ENCODE peak calls at places on chromosomes 4 and X, in five cellular contexts. K is hypothalamus, P is heart left ventricle, N is NCI-H748 treated with DMSO at 0.1 percent for 48 hours, U is T-helper 2 cell. W is an unnamed sample.

GRCh38 chr4:141119071-141119470 is 14.2 kb downstream of the RNF150 start:
- DNase-seq in K (no peak), P (no peak), N (no peak), U (no peak), W (no peak)

GRCh38 chr4:112253382-112254000 is 21.9 kb downstream of the AP1AR start:
- DNase-seq in N (no peak), P (no peak), U (no peak), K (no peak), W (no peak)

GRCh38 chr4:110163327-110164070 is 34.9 kb downstream of the ELOVL6 start:
- DNase-seq in U (no peak), P (no peak), N (no peak), K (no peak), W (no peak)

GRCh38 chrX:150366951-150367545 is 3.9 kb downstream of the MAMLD1 start:
- DNase-seq in N (no peak), K (no peak), P (no peak), U (no peak), W (no peak)

GRCh38 chr4:142353149-142353738 is 492.9 kb downstream of the INPP4B start:
- DNase-seq in P (no peak), K (no peak), U (peak; percentile 60), N (peak; percentile 60), W (peak; percentile 9)

GRCh38 chrX:74535633-74536141 is 78.7 kb downstream of the RLIM start:
- DNase-seq in P (peak; percentile 86), K (peak; percentile 27), N (peak; percentile 15), U (peak; percentile 29), W (peak; percentile 20)

GRCh38 chrX:3345281-3346081 is 971 bp downstream of the MXRA5 start:
- DNase-seq in P (peak; percentile 66), N (no peak), K (no peak), U (no peak), W (peak; percentile 1)

GRCh38 chr4:2406920-2407319 is 11.5 kb downstream of the ZFYVE28 start:
- DNase-seq in P (no peak), U (no peak), K (no peak), N (no peak), W (no peak)

GRCh38 chrX:39855748-39856129 is 242.0 kb downstream of the BCOR start:
- DNase-seq in U (peak; percentile 91), N (peak; percentile 76), P (no peak), K (no peak), W (peak; percentile 79)

GRCh38 chr4:113749178-113749577 is 12.4 kb downstream of the CAMK2D start:
- DNase-seq in U (no peak), P (no peak), K (no peak), N (no peak), W (no peak)

GRCh38 chr4:26345541-26345940 is 24.7 kb downstream of the RBPJ start:
- DNase-seq in U (no peak), N (no peak), P (no peak), K (no peak), W (no peak)

GRCh38 chr4:38667005-38667771 is 3.2 kb downstream of the KLF3 start:
- DNase-seq in P (peak; percentile 82), N (peak; percentile 74), K (peak; percentile 60), U (peak; percentile 88), W (peak; percentile 72)

GRCh38 chr4:116005806-116006088 is 892.3 kb upstream of the NDST4 start:
- DNase-seq in U (no peak), K (no peak), N (no peak), P (no peak), W (no peak)

GRCh38 chrX:120446503-120446902 is 22.6 kb downstream of the LAMP2 start:
- DNase-seq in P (no peak), U (no peak), K (no peak), N (no peak), W (no peak)

GRCh38 chrX:134758652-134759051 is 100.4 kb upstream of the PLAC1 start:
- DNase-seq in K (no peak), N (no peak), U (no peak), P (no peak), W (no peak)

GRCh38 chrX:71454222-71454621 is 78.7 kb upstream of the OGT start:
- DNase-seq in N (no peak), K (no peak), P (no peak), U (no peak), W (no peak)

GRCh38 chr4:3449574-3450534 is 8.1 kb downstream of the HGFAC start:
- DNase-seq in N (no peak), K (no peak), U (no peak), P (no peak), W (no peak)

GRCh38 chr4:81472249-81473085 is 760 bp upstream of the RASGEF1B start:
- DNase-seq in P (no peak), N (peak; percentile 95), K (no peak), U (peak; percentile 55), W (peak; percentile 87)

GRCh38 chr4:66169341-66169740 is 499.1 kb upstream of the EPHA5 start:
- DNase-seq in U (peak; percentile 3), P (no peak), K (no peak), N (peak; percentile 6), W (no peak)